ENCODE peak calls at places on chromosomes 11 and 22, in eight cellular contexts. Y is A549, Q is H1, N is HCT116, P is K562, M is HepG2, Z is endothelial cell of umbilical vein, V is GM12878. A is an unnamed sample.

GRCh38 chr11:63573881-63574855 is 11.0 kb upstream of the PLAAT2 start:
- DNase-seq in Y (no peak), Q (no peak), N (no peak), P (peak; percentile 34), M (peak; percentile 78), Z (peak; percentile 32), V (no peak), A (peak; percentile 83)

GRCh38 chr11:59112494-59112893 is 5.5 kb downstream of the FAM111B start:
- DNase-seq in Y (no peak), Q (no peak), N (no peak), P (no peak), M (no peak), Z (no peak), V (no peak), A (no peak)

GRCh38 chr11:11010624-11011127 is 152.8 kb upstream of the ZBED5 start:
- DNase-seq in Y (peak; percentile 40), Q (no peak), N (peak; percentile 45), P (no peak), M (peak; percentile 16), Z (peak; percentile 23), V (no peak), A (no peak)

GRCh38 chr22:46714550-46714949 is 23.5 kb downstream of the CERK start:
- DNase-seq in Y (no peak), Q (no peak), N (no peak), P (no peak), M (no peak), Z (peak; percentile 56), V (no peak), A (no peak)

GRCh38 chr11:118913411-118914125 is 12.2 kb downstream of the BCL9L start:
- DNase-seq in Y (no peak), Q (no peak), N (no peak), P (no peak), M (no peak), Z (no peak), V (no peak), A (peak; percentile 68)

GRCh38 chr11:8268530-8269461 is 5.1 kb upstream of the LMO1 start:
- DNase-seq in Y (no peak), Q (no peak), N (no peak), P (no peak), M (no peak), Z (no peak), V (no peak), A (no peak)

GRCh38 chr11:125933030-125933813 is 12.6 kb upstream of the VSIG10L2 start:
- DNase-seq in Y (no peak), Q (peak; percentile 19), N (no peak), P (no peak), M (no peak), Z (no peak), V (no peak), A (no peak)

GRCh38 chr11:113840932-113841664 is 34.3 kb downstream of the USP28 start:
- DNase-seq in Y (no peak), Q (no peak), N (no peak), P (no peak), M (no peak), Z (no peak), V (no peak), A (no peak)

GRCh38 chr11:3989251-3989650 is 105.3 kb upstream of the RRM1 start:
- DNase-seq in Y (no peak), Q (peak; percentile 13), N (no peak), P (no peak), M (no peak), Z (no peak), V (no peak), A (no peak)

GRCh38 chr22:26848244-26848920 is 191.0 kb downstream of the MIAT start:
- DNase-seq in Y (no peak), Q (no peak), N (no peak), P (no peak), M (no peak), Z (no peak), V (no peak), A (no peak)

GRCh38 chr11:112555491-112556364 is 295.1 kb upstream of the PLET1 start:
- DNase-seq in Y (peak; percentile 12), Q (peak; percentile 17), N (peak; percentile 8), P (peak; percentile 59), M (peak; percentile 21), Z (peak; percentile 43), V (no peak), A (peak; percentile 60)

GRCh38 chr11:17414317-17414737 is 25.9 kb upstream of the KCNJ11 start:
- DNase-seq in Y (no peak), Q (no peak), N (no peak), P (no peak), M (no peak), Z (no peak), V (no peak), A (no peak)

GRCh38 chr11:66495401-66495844 is 15.0 kb upstream of the BBS1 start:
- DNase-seq in Y (no peak), Q (no peak), N (no peak), P (no peak), M (no peak), Z (no peak), V (no peak), A (no peak)

GRCh38 chr11:1862588-1863351 is 9.9 kb downstream of the LSP1 start:
- DNase-seq in Y (peak; percentile 40), Q (no peak), N (peak; percentile 33), P (no peak), M (no peak), Z (no peak), V (no peak), A (no peak)

GRCh38 chr22:36012332-36012731 is 16.3 kb downstream of the RBFOX2 start:
- DNase-seq in Y (no peak), Q (no peak), N (no peak), P (no peak), M (no peak), Z (no peak), V (no peak), A (no peak)

GRCh38 chr22:24707477-24707816 is 67.1 kb downstream of the PIWIL3 start:
- DNase-seq in Y (no peak), Q (no peak), N (peak; percentile 6), P (no peak), M (no peak), Z (no peak), V (no peak), A (peak; percentile 72)

GRCh38 chr22:24244144-24244787 is 616 bp downstream of the GGT5 start:
- DNase-seq in Y (no peak), Q (no peak), N (no peak), P (peak; percentile 2), M (no peak), Z (peak; percentile 56), V (no peak), A (peak; percentile 55)

GRCh38 chr22:36221799-36222751 is 17.3 kb downstream of the APOL2 start:
- DNase-seq in Y (peak; percentile 19), Q (peak; percentile 15), N (peak; percentile 32), P (peak; percentile 29), M (peak; percentile 37), Z (peak; percentile 60), V (no peak), A (peak; percentile 48)

GRCh38 chr11:94574193-94574961 is 7.2 kb downstream of the PIWIL4 start:
- DNase-seq in Y (no peak), Q (no peak), N (no peak), P (no peak), M (no peak), Z (no peak), V (no peak), A (peak; percentile 99)

GRCh38 chr22:19948057-19948760 is 6.6 kb upstream of the TXNRD2 start:
- DNase-seq in Y (no peak), Q (no peak), N (no peak), P (no peak), M (no peak), Z (no peak), V (no peak), A (no peak)

GRCh38 chr11:1783725-1784529 is 20.2 kb upstream of the CTSD start:
- DNase-seq in Y (no peak), Q (no peak), N (no peak), P (no peak), M (no peak), Z (no peak), V (no peak), A (no peak)

GRCh38 chr11:2393941-2394817 is 6.4 kb upstream of the TSSC4 start:
- DNase-seq in Y (no peak), Q (no peak), N (no peak), P (no peak), M (no peak), Z (no peak), V (no peak), A (no peak)

GRCh38 chr11:82267186-82267585 is 466.5 kb downstream of the FAM181B start:
- DNase-seq in Y (no peak), Q (no peak), N (no peak), P (no peak), M (no peak), Z (no peak), V (no peak), A (no peak)
- TF ChIP-seq MAX in Y (no peak), Q (no peak), N (no peak), P (no peak), M (no peak), Z (no peak), V (no peak), A (no peak)

GRCh38 chr11:120210651-120211521 is at the start of gene OAF:
- DNase-seq in Y (peak; percentile 65), Q (peak; percentile 58), N (peak; percentile 55), P (peak; percentile 88), M (peak; percentile 86), Z (peak; percentile 84), V (no peak), A (peak; percentile 96)
- TF ChIP-seq POLR2A in Y (no peak), Q (no peak), N (peak; percentile 64), P (no peak), M (no peak), Z (peak; percentile 86), V (no peak), A (peak; percentile 72)

DNA sequence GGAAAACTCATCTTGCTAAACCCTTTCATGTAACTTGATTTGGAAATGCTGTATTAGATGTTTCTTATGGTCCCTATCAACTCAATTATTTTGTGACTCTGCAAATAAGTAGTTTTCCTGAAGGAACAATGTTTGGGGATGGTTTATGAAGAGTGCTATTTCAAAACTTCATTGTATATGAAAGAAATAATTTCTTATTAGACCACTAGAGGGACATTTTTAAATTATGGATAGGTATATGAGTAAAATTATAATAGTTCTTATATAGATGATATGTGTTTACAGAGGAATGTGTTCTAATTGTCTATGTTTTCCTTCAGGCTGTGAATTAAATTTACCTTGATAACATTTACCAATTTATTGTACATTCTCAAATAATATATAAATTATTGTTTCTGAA is 509.4 kb upstream of the RAG2 start:
- DNase-seq in Y (no peak), Q (no peak), N (no peak), P (no peak), M (no peak), Z (no peak), V (no peak), A (no peak)
- H3K4me3 ChIP-seq in Y (no peak overlapping the region), Q (no peak overlapping the region), N (no peak overlapping the region), P (no peak overlapping the region), M (no peak overlapping the region), Z (no peak overlapping the region), V (no peak overlapping the region), A (no peak overlapping the region)

DNA sequence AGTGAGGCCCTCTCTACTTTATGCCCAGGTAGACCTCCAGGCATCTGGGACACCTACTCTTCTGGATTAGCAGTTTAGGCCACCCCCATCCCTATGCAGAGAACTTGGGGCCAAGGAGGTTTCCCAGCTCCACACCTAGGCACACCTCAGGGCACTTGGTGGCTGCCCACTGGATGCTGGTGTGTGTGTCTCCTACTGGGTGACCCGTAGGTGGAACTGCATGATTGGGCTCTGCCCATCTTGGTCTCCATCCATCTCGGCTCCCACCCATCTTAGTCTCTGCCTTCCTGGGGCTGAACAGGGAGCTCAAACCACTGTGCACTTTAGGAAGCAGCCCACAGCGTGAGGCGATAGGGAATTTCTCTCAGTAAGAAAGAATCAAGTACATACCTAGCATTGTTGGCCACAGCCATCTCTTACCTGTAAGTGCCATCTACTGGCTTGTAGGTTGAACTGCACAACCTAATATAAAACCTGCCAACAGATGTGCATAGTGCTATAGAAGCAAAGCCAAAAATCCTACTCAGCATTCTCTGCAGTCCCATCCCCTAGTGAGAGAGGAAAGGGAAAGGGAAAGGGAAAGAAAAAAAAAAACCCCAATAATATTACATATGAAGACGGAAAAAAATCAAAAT is 61.6 kb upstream of the PTPN5 start:
- DNase-seq in Y (peak; percentile 10), Q (no peak), N (peak; percentile 21), P (no peak), M (peak; percentile 36), Z (peak; percentile 17), V (no peak), A (peak; percentile 32)
- TF ChIP-seq MAX in Y (no peak), Q (no peak), N (no peak), P (no peak), M (no peak), Z (no peak), V (no peak), A (no peak)